ENCODE peak calls at places on chromosomes 1 and 21, in seven cellular contexts. E, W, C, N, X, F and V are unnamed samples.

GRCh38 chr1:166087734-166088571 is 78.8 kb downstream of the FAM78B start:
- DNase-seq in E (no peak), W (no peak), C (no peak), N (no peak), X (no peak), F (no peak), V (no peak)

GRCh38 chr1:206700445-206701036 is 15.8 kb downstream of the MAPKAPK2 start:
- DNase-seq in E (no peak), W (no peak), C (no peak), N (no peak), X (no peak), F (no peak), V (no peak)

GRCh38 chr1:12594966-12595838 is 22.8 kb downstream of the DHRS3 start:
- DNase-seq in E (peak; percentile 62), W (peak; percentile 87), C (peak; percentile 50), N (peak; percentile 29), X (no peak), F (no peak), V (peak; percentile 89)

GRCh38 chr1:117665523-117666274 is 59.9 kb downstream of the TENT5C start:
- DNase-seq in E (no peak), W (no peak), C (no peak), N (no peak), X (no peak), F (no peak), V (no peak)

GRCh38 chr1:212595787-212596714 is 12.5 kb upstream of the ATF3 start:
- DNase-seq in E (peak; percentile 98), W (no peak), C (peak; percentile 49), N (peak; percentile 45), X (no peak), F (peak; percentile 71), V (peak; percentile 34)

GRCh38 chr1:41773144-41773571 is 145.6 kb downstream of the HIVEP3 start:
- DNase-seq in E (peak; percentile 59), W (no peak), C (no peak), N (no peak), X (no peak), F (no peak), V (peak; percentile 77)

GRCh38 chr1:208136459-208137143 is 107.6 kb downstream of the PLXNA2 start:
- DNase-seq in E (no peak), W (peak; percentile 54), C (no peak), N (no peak), X (no peak), F (no peak), V (no peak)

GRCh38 chr21:37699024-37699770 is 217.1 kb downstream of the KCNJ6 start:
- DNase-seq in E (no peak), W (no peak), C (no peak), N (no peak), X (no peak), F (no peak), V (no peak)

GRCh38 chr1:23506376-23507107 is 22.6 kb upstream of the ASAP3 start:
- DNase-seq in E (no peak), W (no peak), C (no peak), N (no peak), X (no peak), F (no peak), V (no peak)
- H3K4me1 ChIP-seq in E (no peaks in the 10 kb centered on the region), W (no peaks in the 10 kb centered on the region), C (no peaks in the 10 kb centered on the region), N (no peaks in the 10 kb centered on the region), X (no peaks in the 10 kb centered on the region), F (no peaks in the 10 kb centered on the region), V (no peaks in the 10 kb centered on the region)

GRCh38 chr1:38246955-38247952 is 200.7 kb upstream of the POU3F1 start:
- DNase-seq in E (no peak), W (no peak), C (peak; percentile 36), N (no peak), X (no peak), F (no peak), V (no peak)
- H3K4me1 ChIP-seq in E (no peaks in the 10 kb centered on the region), W (no peaks in the 10 kb centered on the region), C (peaks cover 4% of the 10 kb centered on the region), N (no peaks in the 10 kb centered on the region), X (no peaks in the 10 kb centered on the region), F (no peaks in the 10 kb centered on the region), V (no peaks in the 10 kb centered on the region)

GRCh38 chr1:243982451-243983018 is 68.5 kb upstream of the ZBTB18 start:
- DNase-seq in E (no peak), W (no peak), C (no peak), N (no peak), X (no peak), F (no peak), V (no peak)
- H3K4me1 ChIP-seq in E (no peaks in the 10 kb centered on the region), W (no peaks in the 10 kb centered on the region), C (no peaks in the 10 kb centered on the region), N (no peaks in the 10 kb centered on the region), X (no peaks in the 10 kb centered on the region), F (no peaks in the 10 kb centered on the region), V (no peaks in the 10 kb centered on the region)

DNA sequence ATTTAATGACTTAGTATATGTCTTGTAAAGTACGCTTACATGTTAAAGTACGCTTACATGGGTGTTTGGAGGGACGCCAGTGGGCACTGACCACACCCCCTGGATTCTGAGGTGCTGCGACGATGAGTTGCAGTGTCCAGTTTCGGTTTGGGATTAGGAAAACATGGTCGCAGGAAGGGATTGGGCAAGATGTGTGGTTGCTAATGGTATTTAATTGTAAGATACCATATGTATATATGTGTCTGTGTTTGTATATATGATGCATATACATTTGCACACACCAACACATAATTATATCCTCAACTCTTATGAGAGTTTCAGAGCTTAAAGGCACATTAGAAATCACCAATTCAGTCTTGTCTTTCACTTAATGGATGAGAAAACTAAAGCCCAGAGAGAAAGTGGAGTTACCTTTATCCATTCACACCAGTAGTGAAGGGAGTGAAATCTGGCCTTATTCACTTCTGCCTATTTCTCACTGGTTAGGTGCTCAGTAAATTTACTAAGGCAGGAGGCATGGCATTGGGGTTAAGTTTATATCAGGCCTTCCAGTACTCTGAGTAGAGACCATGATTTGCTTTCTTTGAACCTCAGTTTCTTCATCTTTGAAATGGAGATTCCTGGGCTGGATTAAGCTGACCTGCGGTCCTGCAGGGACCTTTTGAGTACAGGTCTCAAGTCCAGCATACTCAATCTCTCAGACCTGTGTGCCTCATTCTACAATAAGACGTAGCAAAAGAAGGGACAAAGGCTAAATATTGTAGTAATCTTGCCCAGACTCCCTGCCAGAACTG is 1.1 kb downstream of the SMYD2 start:
- DNase-seq in E (peak; percentile 76), W (peak; percentile 62), C (peak; percentile 52), N (no peak), X (no peak), F (no peak), V (peak; percentile 74)
- H3K4me1 ChIP-seq in E (peaks cover 17% of the 10 kb centered on the region), W (peaks cover 1% of the 10 kb centered on the region), C (peaks cover 18% of the 10 kb centered on the region), N (peaks cover 36% of the 10 kb centered on the region), X (no peaks in the 10 kb centered on the region), F (peaks cover 41% of the 10 kb centered on the region), V (peaks cover 13% of the 10 kb centered on the region)

GRCh38 chr1:52637946-52638345 is 5.0 kb downstream of the SHISAL2A start:
- DNase-seq in E (no peak), W (no peak), C (no peak), N (no peak), X (no peak), F (no peak), V (no peak)
- H3K4me1 ChIP-seq in E (peaks cover 22% of the 10 kb centered on the region), W (no peaks in the 10 kb centered on the region), C (peaks cover under 1% of the 10 kb centered on the region), N (peaks cover 73% of the 10 kb centered on the region), X (no peaks in the 10 kb centered on the region), F (peaks cover 86% of the 10 kb centered on the region), V (peaks cover 7% of the 10 kb centered on the region)

GRCh38 chr1:24720152-24720551 is 25.1 kb upstream of the CLIC4 start:
- DNase-seq in E (peak; percentile 48), W (peak; percentile 48), C (peak; percentile 36), N (no peak), X (peak; percentile 70), F (no peak), V (peak; percentile 56)
- H3K4me1 ChIP-seq in E (peaks cover 26% of the 10 kb centered on the region), W (peaks cover 2% of the 10 kb centered on the region), C (no peaks in the 10 kb centered on the region), N (no peaks in the 10 kb centered on the region), X (no peaks in the 10 kb centered on the region), F (peaks cover 3% of the 10 kb centered on the region), V (peaks cover 29% of the 10 kb centered on the region)

GRCh38 chr1:23166854-23167253 is 1.8 kb downstream of the LUZP1 start:
- DNase-seq in E (no peak), W (no peak), C (no peak), N (no peak), X (no peak), F (no peak), V (no peak)

GRCh38 chr1:23168079-23168461 is 586 bp downstream of the LUZP1 start:
- DNase-seq in E (no peak), W (peak; percentile 49), C (peak; percentile 39), N (peak; percentile 31), X (no peak), F (peak; percentile 20), V (peak; percentile 30)

GRCh38 chr1:23167353-23168078 is 1.1 kb downstream of the LUZP1 start:
- DNase-seq in E (peak; percentile 79), W (peak; percentile 52), C (peak; percentile 57), N (peak; percentile 35), X (no peak), F (peak; percentile 41), V (peak; percentile 52)

GRCh38 chr1:23159963-23160877 is 8.4 kb downstream of the LUZP1 start:
- DNase-seq in E (no peak), W (no peak), C (no peak), N (no peak), X (no peak), F (no peak), V (no peak)

GRCh38 chr1:23163395-23163794 is 5.3 kb downstream of the LUZP1 start:
- DNase-seq in E (no peak), W (no peak), C (no peak), N (no peak), X (no peak), F (no peak), V (no peak)
- H3K4me1 ChIP-seq in E (peaks cover 31% of the 10 kb centered on the region), W (peaks cover 2% of the 10 kb centered on the region), C (peaks cover 29% of the 10 kb centered on the region), N (peaks cover 8% of the 10 kb centered on the region), X (no peaks in the 10 kb centered on the region), F (peaks cover 16% of the 10 kb centered on the region), V (peaks cover 23% of the 10 kb centered on the region)